ENCODE peak calls at places on chromosomes 7 and 10, in nine cellular contexts. One of them, this sample, is unnamed.

GRCh38 chr7:112334366-112334765 is 115.9 kb upstream of the IFRD1 start:
- DNase-seq in COR-L47: no peak
- DNase-seq in NCI-H146: no peak
- DNase-seq in ELF-1: no peak
- DNase-seq in lower leg skin: no peak
- DNase-seq in H9: no peak
- DNase-seq in anterior cingulate cortex: no peak
- DNase-seq in SK-N-DZ: no peak
- DNase-seq in stimulated activated CD8-positive, alpha-beta memory T cell treated with anti-CD3 and anti-CD28 coated beads, Interleukin-12 subunit alpha, Interleukin-12 subunit beta, amount 100 ng/mL, for 1 hour: no peak
- DNase-seq in this sample: no peak

GRCh38 chr7:20270867-20271266 is 53.7 kb upstream of the MACC1 start:
- DNase-seq in COR-L47: no peak
- DNase-seq in NCI-H146: no peak
- DNase-seq in ELF-1: no peak
- DNase-seq in lower leg skin: no peak
- DNase-seq in H9: no peak
- DNase-seq in anterior cingulate cortex: no peak
- DNase-seq in SK-N-DZ: no peak
- DNase-seq in stimulated activated CD8-positive, alpha-beta memory T cell treated with anti-CD3 and anti-CD28 coated beads, Interleukin-12 subunit alpha, Interleukin-12 subunit beta, amount 100 ng/mL, for 1 hour: no peak
- DNase-seq in this sample: no peak

GRCh38 chr7:92588561-92588960 is 1.6 kb downstream of the FAM133B start:
- DNase-seq in COR-L47: no peak
- DNase-seq in NCI-H146: no peak
- DNase-seq in ELF-1: peak
- DNase-seq in lower leg skin: no peak
- DNase-seq in H9: no peak
- DNase-seq in anterior cingulate cortex: no peak
- DNase-seq in SK-N-DZ: no peak
- DNase-seq in stimulated activated CD8-positive, alpha-beta memory T cell treated with anti-CD3 and anti-CD28 coated beads, Interleukin-12 subunit alpha, Interleukin-12 subunit beta, amount 100 ng/mL, for 1 hour: no peak
- DNase-seq in this sample: no peak

GRCh38 chr10:71740069-71740468 is 20.5 kb upstream of the C10orf105 start:
- DNase-seq in COR-L47: no peak
- DNase-seq in NCI-H146: no peak
- DNase-seq in ELF-1: no peak
- DNase-seq in lower leg skin: no peak
- DNase-seq in H9: no peak
- DNase-seq in anterior cingulate cortex: no peak
- DNase-seq in SK-N-DZ: no peak
- DNase-seq in stimulated activated CD8-positive, alpha-beta memory T cell treated with anti-CD3 and anti-CD28 coated beads, Interleukin-12 subunit alpha, Interleukin-12 subunit beta, amount 100 ng/mL, for 1 hour: no peak
- DNase-seq in this sample: no peak

GRCh38 chr7:93160410-93160809 is 12.2 kb upstream of the SAMD9L start:
- DNase-seq in COR-L47: no peak
- DNase-seq in NCI-H146: no peak
- DNase-seq in ELF-1: no peak
- DNase-seq in lower leg skin: no peak
- DNase-seq in H9: no peak
- DNase-seq in anterior cingulate cortex: no peak
- DNase-seq in SK-N-DZ: peak
- DNase-seq in stimulated activated CD8-positive, alpha-beta memory T cell treated with anti-CD3 and anti-CD28 coated beads, Interleukin-12 subunit alpha, Interleukin-12 subunit beta, amount 100 ng/mL, for 1 hour: no peak
- DNase-seq in this sample: no peak

GRCh38 chr10:17675638-17676037 is 31.7 kb downstream of the STAM start:
- DNase-seq in COR-L47: no peak
- DNase-seq in NCI-H146: no peak
- DNase-seq in ELF-1: no peak
- DNase-seq in lower leg skin: no peak
- DNase-seq in H9: no peak
- DNase-seq in anterior cingulate cortex: no peak
- DNase-seq in SK-N-DZ: no peak
- DNase-seq in stimulated activated CD8-positive, alpha-beta memory T cell treated with anti-CD3 and anti-CD28 coated beads, Interleukin-12 subunit alpha, Interleukin-12 subunit beta, amount 100 ng/mL, for 1 hour: no peak
- DNase-seq in this sample: no peak

GRCh38 chr10:86287966-86288579 is 78.5 kb downstream of the GRID1 start:
- DNase-seq in COR-L47: peak
- DNase-seq in NCI-H146: peak
- DNase-seq in ELF-1: no peak
- DNase-seq in lower leg skin: peak
- DNase-seq in H9: peak
- DNase-seq in anterior cingulate cortex: no peak
- DNase-seq in SK-N-DZ: no peak
- DNase-seq in stimulated activated CD8-positive, alpha-beta memory T cell treated with anti-CD3 and anti-CD28 coated beads, Interleukin-12 subunit alpha, Interleukin-12 subunit beta, amount 100 ng/mL, for 1 hour: no peak
- DNase-seq in this sample: no peak

GRCh38 chr10:95513941-95514392 is 47.2 kb downstream of the SORBS1 start:
- DNase-seq in COR-L47: no peak
- DNase-seq in NCI-H146: no peak
- DNase-seq in ELF-1: no peak
- DNase-seq in lower leg skin: no peak
- DNase-seq in H9: no peak
- DNase-seq in anterior cingulate cortex: peak
- DNase-seq in SK-N-DZ: no peak
- DNase-seq in stimulated activated CD8-positive, alpha-beta memory T cell treated with anti-CD3 and anti-CD28 coated beads, Interleukin-12 subunit alpha, Interleukin-12 subunit beta, amount 100 ng/mL, for 1 hour: no peak
- DNase-seq in this sample: no peak

GRCh38 chr10:99172130-99172738 is 63.4 kb downstream of the HPSE2 start:
- DNase-seq in COR-L47: no peak
- DNase-seq in NCI-H146: peak
- DNase-seq in ELF-1: peak
- DNase-seq in lower leg skin: no peak
- DNase-seq in H9: peak
- DNase-seq in anterior cingulate cortex: no peak
- DNase-seq in SK-N-DZ: peak
- DNase-seq in stimulated activated CD8-positive, alpha-beta memory T cell treated with anti-CD3 and anti-CD28 coated beads, Interleukin-12 subunit alpha, Interleukin-12 subunit beta, amount 100 ng/mL, for 1 hour: no peak
- DNase-seq in this sample: no peak

GRCh38 chr10:129740532-129741279 is 223.4 kb downstream of the EBF3 start:
- DNase-seq in COR-L47: no peak
- DNase-seq in NCI-H146: no peak
- DNase-seq in ELF-1: peak
- DNase-seq in lower leg skin: no peak
- DNase-seq in H9: peak
- DNase-seq in anterior cingulate cortex: no peak
- DNase-seq in SK-N-DZ: no peak
- DNase-seq in stimulated activated CD8-positive, alpha-beta memory T cell treated with anti-CD3 and anti-CD28 coated beads, Interleukin-12 subunit alpha, Interleukin-12 subunit beta, amount 100 ng/mL, for 1 hour: no peak
- DNase-seq in this sample: no peak

GRCh38 chr7:150413640-150414081 is 34.5 kb downstream of the ZNF775 start:
- DNase-seq in COR-L47: no peak
- DNase-seq in NCI-H146: no peak
- DNase-seq in ELF-1: no peak
- DNase-seq in lower leg skin: peak
- DNase-seq in H9: peak
- DNase-seq in anterior cingulate cortex: no peak
- DNase-seq in SK-N-DZ: no peak
- DNase-seq in stimulated activated CD8-positive, alpha-beta memory T cell treated with anti-CD3 and anti-CD28 coated beads, Interleukin-12 subunit alpha, Interleukin-12 subunit beta, amount 100 ng/mL, for 1 hour: no peak
- DNase-seq in this sample: no peak

GRCh38 chr10:11959966-11960365 is 82.6 kb downstream of the UPF2 start:
- DNase-seq in COR-L47: no peak
- DNase-seq in NCI-H146: no peak
- DNase-seq in ELF-1: no peak
- DNase-seq in lower leg skin: no peak
- DNase-seq in H9: no peak
- DNase-seq in anterior cingulate cortex: no peak
- DNase-seq in SK-N-DZ: no peak
- DNase-seq in stimulated activated CD8-positive, alpha-beta memory T cell treated with anti-CD3 and anti-CD28 coated beads, Interleukin-12 subunit alpha, Interleukin-12 subunit beta, amount 100 ng/mL, for 1 hour: no peak
- DNase-seq in this sample: no peak

This sample was measured in iPS DF 19.7.